ENCODE peak calls at places on chromosomes 11 and 22, in eight cellular contexts. One of them, this sample, is unnamed.

GRCh38 chr22:35842954-35843353 is 125.3 kb downstream of the APOL5 start:
- DNase-seq in gastrocnemius medialis: peak
- DNase-seq in WTC11: peak
- DNase-seq in stomach: no peak
- DNase-seq in transverse colon: no peak
- DNase-seq in A549: peak
- DNase-seq in uterus: no peak
- DNase-seq in mammary epithelial cell: peak
- DNase-seq in this sample: peak

GRCh38 chr11:19422257-19422656 is 181.5 kb upstream of the E2F8 start:
- DNase-seq in gastrocnemius medialis: no peak
- DNase-seq in WTC11: no peak
- DNase-seq in stomach: no peak
- DNase-seq in transverse colon: no peak
- DNase-seq in A549: no peak
- DNase-seq in uterus: no peak
- DNase-seq in mammary epithelial cell: no peak
- DNase-seq in this sample: no peak

GRCh38 chr22:39303358-39303757 is 16.1 kb downstream of the RPL3 start:
- DNase-seq in gastrocnemius medialis: no peak
- DNase-seq in WTC11: no peak
- DNase-seq in stomach: no peak
- DNase-seq in transverse colon: no peak
- DNase-seq in A549: no peak
- DNase-seq in uterus: no peak
- DNase-seq in mammary epithelial cell: no peak
- DNase-seq in this sample: no peak

GRCh38 chr11:83157755-83158473 is 983 bp downstream of the PCF11 start:
- DNase-seq in gastrocnemius medialis: peak
- DNase-seq in WTC11: peak
- DNase-seq in stomach: peak
- DNase-seq in transverse colon: peak
- DNase-seq in A549: peak
- DNase-seq in uterus: peak
- DNase-seq in mammary epithelial cell: peak
- DNase-seq in this sample: peak

GRCh38 chr11:87878373-87878779 is 296.9 kb downstream of the RAB38 start:
- DNase-seq in gastrocnemius medialis: no peak
- DNase-seq in WTC11: no peak
- DNase-seq in stomach: no peak
- DNase-seq in transverse colon: no peak
- DNase-seq in A549: peak
- DNase-seq in uterus: peak
- DNase-seq in mammary epithelial cell: peak
- DNase-seq in this sample: peak

GRCh38 chr22:30245985-30246901 is at the start of gene LIF:
- DNase-seq in gastrocnemius medialis: no peak
- DNase-seq in WTC11: peak
- DNase-seq in stomach: no peak
- DNase-seq in transverse colon: peak
- DNase-seq in A549: no peak
- DNase-seq in uterus: no peak
- DNase-seq in mammary epithelial cell: peak
- DNase-seq in this sample: peak

GRCh38 chr11:84817998-84818397 is 809.1 kb downstream of the DLG2 start:
- DNase-seq in gastrocnemius medialis: no peak
- DNase-seq in WTC11: no peak
- DNase-seq in stomach: no peak
- DNase-seq in transverse colon: no peak
- DNase-seq in A549: peak
- DNase-seq in uterus: no peak
- DNase-seq in mammary epithelial cell: peak
- DNase-seq in this sample: no peak

GRCh38 chr22:38740116-38740723 is 15.6 kb downstream of the SUN2 start:
- DNase-seq in gastrocnemius medialis: no peak
- DNase-seq in WTC11: no peak
- DNase-seq in stomach: no peak
- DNase-seq in transverse colon: no peak
- DNase-seq in A549: no peak
- DNase-seq in uterus: no peak
- DNase-seq in mammary epithelial cell: no peak
- DNase-seq in this sample: no peak

GRCh38 chr11:120539681-120540369 is 28.3 kb downstream of the GRIK4 start:
- DNase-seq in gastrocnemius medialis: no peak
- DNase-seq in WTC11: no peak
- DNase-seq in stomach: no peak
- DNase-seq in transverse colon: no peak
- DNase-seq in A549: no peak
- DNase-seq in uterus: no peak
- DNase-seq in mammary epithelial cell: peak
- DNase-seq in this sample: no peak

GRCh38 chr22:41699264-41700104 is at the start of gene MEI1:
- DNase-seq in gastrocnemius medialis: peak
- DNase-seq in WTC11: peak
- DNase-seq in stomach: peak
- DNase-seq in transverse colon: peak
- DNase-seq in A549: peak
- DNase-seq in uterus: peak
- DNase-seq in mammary epithelial cell: peak
- DNase-seq in this sample: peak

GRCh38 chr22:39296981-39297489 is 22.4 kb downstream of the RPL3 start:
- DNase-seq in gastrocnemius medialis: no peak
- DNase-seq in WTC11: no peak
- DNase-seq in stomach: no peak
- DNase-seq in transverse colon: no peak
- DNase-seq in A549: no peak
- DNase-seq in uterus: no peak
- DNase-seq in mammary epithelial cell: no peak
- DNase-seq in this sample: no peak

GRCh38 chr11:103659138-103659734 is 377.2 kb upstream of the DDI1 start:
- DNase-seq in gastrocnemius medialis: no peak
- DNase-seq in WTC11: peak
- DNase-seq in stomach: no peak
- DNase-seq in transverse colon: no peak
- DNase-seq in A549: peak
- DNase-seq in uterus: no peak
- DNase-seq in mammary epithelial cell: peak
- DNase-seq in this sample: no peak

GRCh38 chr22:50326959-50327710 is at the start of gene DENND6B:
- DNase-seq in gastrocnemius medialis: peak
- DNase-seq in WTC11: peak
- DNase-seq in stomach: peak
- DNase-seq in transverse colon: peak
- DNase-seq in A549: peak
- DNase-seq in uterus: peak
- DNase-seq in mammary epithelial cell: peak
- DNase-seq in this sample: peak

GRCh38 chr11:23252426-23252825 is 392.2 kb upstream of the CCDC179 start:
- DNase-seq in gastrocnemius medialis: no peak
- DNase-seq in WTC11: no peak
- DNase-seq in stomach: no peak
- DNase-seq in transverse colon: no peak
- DNase-seq in A549: no peak
- DNase-seq in uterus: no peak
- DNase-seq in mammary epithelial cell: peak
- DNase-seq in this sample: no peak

GRCh38 chr11:65165847-65166317 is 4.2 kb upstream of the SPDYC start:
- DNase-seq in gastrocnemius medialis: peak
- DNase-seq in WTC11: no peak
- DNase-seq in stomach: no peak
- DNase-seq in transverse colon: peak
- DNase-seq in A549: no peak
- DNase-seq in uterus: no peak
- DNase-seq in mammary epithelial cell: no peak
- DNase-seq in this sample: no peak

GRCh38 chr11:34331329-34331728 is 26.5 kb downstream of the ABTB2 start:
- DNase-seq in gastrocnemius medialis: no peak
- DNase-seq in WTC11: no peak
- DNase-seq in stomach: no peak
- DNase-seq in transverse colon: no peak
- DNase-seq in A549: peak
- DNase-seq in uterus: no peak
- DNase-seq in mammary epithelial cell: peak
- DNase-seq in this sample: no peak

GRCh38 chr11:107858217-107859070 is at the start of gene SLC35F2:
- DNase-seq in gastrocnemius medialis: no peak
- DNase-seq in WTC11: peak
- DNase-seq in stomach: peak
- DNase-seq in transverse colon: peak
- DNase-seq in A549: peak
- DNase-seq in uterus: no peak
- DNase-seq in mammary epithelial cell: peak
- DNase-seq in this sample: peak

GRCh38 chr11:61161190-61162091 is at the start of gene VPS37C:
- DNase-seq in gastrocnemius medialis: peak
- DNase-seq in WTC11: peak
- DNase-seq in stomach: peak
- DNase-seq in transverse colon: peak
- DNase-seq in A549: peak
- DNase-seq in uterus: peak
- DNase-seq in mammary epithelial cell: peak
- DNase-seq in this sample: peak
- TF ChIP-seq CTCF in gastrocnemius medialis: no peak
- TF ChIP-seq CTCF in WTC11: peak
- TF ChIP-seq CTCF in stomach: no peak
- TF ChIP-seq CTCF in transverse colon: no peak
- TF ChIP-seq CTCF in A549: no peak
- TF ChIP-seq CTCF in uterus: peak
- TF ChIP-seq CTCF in mammary epithelial cell: no peak
- TF ChIP-seq CTCF in this sample: no peak

GRCh38 chr11:117808768-117809167 is 11.8 kb upstream of the DSCAML1 start:
- DNase-seq in gastrocnemius medialis: no peak
- DNase-seq in WTC11: no peak
- DNase-seq in stomach: no peak
- DNase-seq in transverse colon: peak
- DNase-seq in A549: peak
- DNase-seq in uterus: no peak
- DNase-seq in mammary epithelial cell: peak
- DNase-seq in this sample: no peak

GRCh38 chr11:117806906-117807305 is 9.9 kb upstream of the DSCAML1 start:
- DNase-seq in gastrocnemius medialis: no peak
- DNase-seq in WTC11: no peak
- DNase-seq in stomach: no peak
- DNase-seq in transverse colon: no peak
- DNase-seq in A549: no peak
- DNase-seq in uterus: no peak
- DNase-seq in mammary epithelial cell: no peak
- DNase-seq in this sample: no peak

GRCh38 chr11:117807482-117808272 is 10.7 kb upstream of the DSCAML1 start:
- DNase-seq in gastrocnemius medialis: peak
- DNase-seq in WTC11: peak
- DNase-seq in stomach: peak
- DNase-seq in transverse colon: peak
- DNase-seq in A549: peak
- DNase-seq in uterus: peak
- DNase-seq in mammary epithelial cell: no peak
- DNase-seq in this sample: peak

GRCh38 chr11:117805048-117805447 is 8.0 kb upstream of the DSCAML1 start:
- DNase-seq in gastrocnemius medialis: no peak
- DNase-seq in WTC11: no peak
- DNase-seq in stomach: no peak
- DNase-seq in transverse colon: no peak
- DNase-seq in A549: no peak
- DNase-seq in uterus: no peak
- DNase-seq in mammary epithelial cell: no peak
- DNase-seq in this sample: no peak

DNA sequence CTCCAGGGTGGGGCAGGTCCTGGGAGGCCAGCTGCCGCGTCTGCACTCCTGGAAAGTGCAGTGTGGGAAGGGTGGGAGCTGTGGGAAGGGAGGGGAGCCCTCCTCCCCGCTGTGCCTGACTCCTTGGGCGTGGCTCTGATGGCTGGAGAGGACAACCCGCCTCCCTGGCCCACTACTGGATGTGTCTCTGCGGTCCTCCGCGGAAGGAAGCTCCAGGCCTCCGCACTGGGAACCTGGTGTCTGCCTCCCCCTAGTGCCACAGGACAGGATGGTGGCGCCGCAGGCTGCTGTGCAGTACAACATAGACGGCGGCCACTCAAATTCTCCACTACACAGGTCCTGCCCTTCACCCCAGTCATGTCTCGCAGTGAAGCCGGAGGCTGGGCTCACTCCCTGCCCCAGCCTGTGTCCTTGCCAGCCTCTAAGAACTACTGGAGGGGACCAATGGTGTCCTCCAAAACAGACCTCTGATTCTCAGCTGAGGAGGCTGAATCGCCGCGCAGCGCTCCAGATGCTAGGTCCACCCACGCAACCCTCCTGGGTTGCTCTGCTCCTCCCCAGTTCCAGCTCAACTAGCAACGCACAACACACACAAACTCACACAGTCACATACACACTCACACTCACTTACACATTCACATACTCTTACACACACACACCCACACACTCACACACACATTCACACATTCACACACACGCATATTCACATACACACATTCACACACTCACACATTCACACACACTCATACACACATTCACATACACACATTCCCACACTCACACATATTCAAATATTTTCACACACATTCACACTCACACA is 12.4 kb upstream of the DSCAML1 start:
- DNase-seq in gastrocnemius medialis: peak
- DNase-seq in WTC11: peak
- DNase-seq in stomach: peak
- DNase-seq in transverse colon: peak
- DNase-seq in A549: peak
- DNase-seq in uterus: peak
- DNase-seq in mammary epithelial cell: peak
- DNase-seq in this sample: peak
- TF ChIP-seq CTCF in gastrocnemius medialis: no peak
- TF ChIP-seq CTCF in WTC11: no peak
- TF ChIP-seq CTCF in stomach: no peak
- TF ChIP-seq CTCF in transverse colon: peak
- TF ChIP-seq CTCF in A549: peak
- TF ChIP-seq CTCF in uterus: peak
- TF ChIP-seq CTCF in mammary epithelial cell: peak
- TF ChIP-seq CTCF in this sample: peak

DNA sequence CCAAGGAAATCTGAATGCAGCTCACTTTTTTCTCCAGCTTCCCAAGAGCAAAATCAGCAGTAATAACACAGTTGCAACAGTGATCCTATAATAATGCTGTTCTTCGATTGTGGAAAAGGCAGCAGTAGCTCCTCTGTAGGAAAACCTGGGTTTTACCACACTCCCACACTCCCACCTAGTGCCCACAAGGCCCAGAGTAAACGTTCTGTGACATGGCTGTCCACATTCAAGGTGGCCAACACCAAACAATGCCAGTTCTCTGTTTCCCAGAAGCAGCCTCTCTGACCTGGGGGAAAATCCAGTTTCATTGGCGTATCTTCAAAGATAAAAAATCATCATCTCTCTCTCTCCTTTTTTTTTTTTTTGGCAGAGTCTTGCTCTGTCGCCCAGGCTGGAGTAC is 40.2 kb downstream of the WT1 start:
- DNase-seq in gastrocnemius medialis: no peak
- DNase-seq in WTC11: no peak
- DNase-seq in stomach: no peak
- DNase-seq in transverse colon: no peak
- DNase-seq in A549: no peak
- DNase-seq in uterus: no peak
- DNase-seq in mammary epithelial cell: no peak
- DNase-seq in this sample: no peak
- TF ChIP-seq CTCF in gastrocnemius medialis: no peak
- TF ChIP-seq CTCF in WTC11: no peak
- TF ChIP-seq CTCF in stomach: no peak
- TF ChIP-seq CTCF in transverse colon: no peak
- TF ChIP-seq CTCF in A549: no peak
- TF ChIP-seq CTCF in uterus: no peak
- TF ChIP-seq CTCF in mammary epithelial cell: no peak
- TF ChIP-seq CTCF in this sample: no peak

GRCh38 chr22:37420656-37421467 is 6.4 kb downstream of the ELFN2 start:
- DNase-seq in gastrocnemius medialis: peak
- DNase-seq in WTC11: no peak
- DNase-seq in stomach: no peak
- DNase-seq in transverse colon: no peak
- DNase-seq in A549: no peak
- DNase-seq in uterus: no peak
- DNase-seq in mammary epithelial cell: peak
- DNase-seq in this sample: no peak
- TF ChIP-seq CTCF in gastrocnemius medialis: no peak
- TF ChIP-seq CTCF in WTC11: no peak
- TF ChIP-seq CTCF in stomach: no peak
- TF ChIP-seq CTCF in transverse colon: no peak
- TF ChIP-seq CTCF in A549: no peak
- TF ChIP-seq CTCF in uterus: no peak
- TF ChIP-seq CTCF in mammary epithelial cell: peak
- TF ChIP-seq CTCF in this sample: no peak